ENCODE peak calls at places on chromosomes 4 and X, in ten cellular contexts. P, J, R, W, Y, G, X, H, E and O are unnamed samples.

GRCh38 chr4:154491731-154492249 is at the start of gene DCHS2:
- DNase-seq in P (no peak), J (no peak), R (no peak), W (peak; percentile 78), Y (peak; percentile 24), G (peak; percentile 2), X (peak; percentile 56), H (peak; percentile 28), E (peak; percentile 83), O (peak; percentile 64)

GRCh38 chrX:139203681-139204575 is 326.6 kb upstream of the F9 start:
- DNase-seq in P (peak; percentile 45), J (no peak), R (no peak), W (no peak), Y (no peak), G (peak; percentile 61), X (no peak), H (peak; percentile 53), E (no peak), O (peak; percentile 18)

GRCh38 chr4:82998898-82999297 is 11.7 kb downstream of the LIN54 start:
- DNase-seq in P (no peak), J (no peak), R (no peak), W (no peak), Y (no peak), G (no peak), X (no peak), H (no peak), E (no peak), O (no peak)

GRCh38 chr4:56129431-56129861 is 180.7 kb downstream of the CEP135 start:
- DNase-seq in P (peak; percentile 55), J (peak; percentile 6), R (no peak), W (no peak), Y (peak; percentile 56), G (no peak), X (no peak), H (no peak), E (peak; percentile 77), O (peak; percentile 5)

GRCh38 chr4:139761461-139761860 is 95.8 kb downstream of the MGST2 start:
- DNase-seq in P (no peak), J (no peak), R (peak; percentile 32), W (no peak), Y (peak; percentile 82), G (peak; percentile 49), X (no peak), H (no peak), E (no peak), O (no peak)

GRCh38 chr4:41144812-41145211 is 69.5 kb downstream of the APBB2 start:
- DNase-seq in P (no peak), J (no peak), R (peak; percentile 37), W (no peak), Y (peak; percentile 44), G (no peak), X (no peak), H (no peak), E (no peak), O (no peak)

GRCh38 chrX:41824551-41824950 is 98.8 kb downstream of the CASK start:
- DNase-seq in P (no peak), J (no peak), R (peak; percentile 53), W (no peak), Y (no peak), G (no peak), X (no peak), H (no peak), E (no peak), O (no peak)

GRCh38 chrX:130330706-130331105 is 9.0 kb upstream of the SLC25A14 start:
- DNase-seq in P (peak; percentile 60), J (peak; percentile 55), R (peak; percentile 52), W (no peak), Y (peak; percentile 43), G (peak; percentile 53), X (no peak), H (peak; percentile 22), E (peak; percentile 84), O (peak; percentile 56)

GRCh38 chrX:115892787-115893671 is 277.5 kb upstream of the AGTR2 start:
- DNase-seq in P (no peak), J (no peak), R (peak; percentile 28), W (peak; percentile 80), Y (peak; percentile 73), G (peak; percentile 52), X (no peak), H (no peak), E (peak; percentile 68), O (peak; percentile 4)

GRCh38 chr4:152696764-152697250 is 17.0 kb upstream of the TMEM154 start:
- DNase-seq in P (no peak), J (no peak), R (peak; percentile 76), W (no peak), Y (peak; percentile 63), G (no peak), X (no peak), H (peak; percentile 12), E (no peak), O (peak; percentile 84)

GRCh38 chrX:69493193-69493592 is 10.9 kb upstream of the NALF2 start:
- DNase-seq in P (no peak), J (peak; percentile 31), R (peak; percentile 10), W (no peak), Y (peak; percentile 44), G (peak; percentile 30), X (no peak), H (peak; percentile 51), E (peak; percentile 61), O (no peak)

GRCh38 chr4:148081267-148081666 is 349.4 kb downstream of the ARHGAP10 start:
- DNase-seq in P (no peak), J (no peak), R (no peak), W (no peak), Y (no peak), G (no peak), X (no peak), H (no peak), E (no peak), O (no peak)

GRCh38 chrX:9339603-9340569 is 125.0 kb upstream of the TBL1X start:
- DNase-seq in P (no peak), J (peak; percentile 10), R (no peak), W (peak; percentile 71), Y (no peak), G (peak; percentile 49), X (peak; percentile 24), H (no peak), E (no peak), O (no peak)

GRCh38 chr4:64564126-64564525 is 154.9 kb upstream of the TECRL start:
- DNase-seq in P (no peak), J (no peak), R (no peak), W (no peak), Y (no peak), G (no peak), X (no peak), H (no peak), E (no peak), O (no peak)

GRCh38 chr4:127828121-127828520 is 46.0 kb downstream of the HSPA4L start:
- DNase-seq in P (no peak), J (no peak), R (no peak), W (no peak), Y (no peak), G (peak; percentile 91), X (no peak), H (no peak), E (no peak), O (no peak)

GRCh38 chr4:66741081-66741480 is 804.2 kb downstream of the CENPC start:
- DNase-seq in P (no peak), J (no peak), R (peak; percentile 32), W (no peak), Y (no peak), G (no peak), X (no peak), H (no peak), E (no peak), O (no peak)
- TF ChIP-seq CTCF in P (no peak), J (no peak), R (no peak), W (no peak), Y (no peak), G (no peak), X (no peak), H (no peak), E (no peak), O (no peak)

GRCh38 chr4:134934036-134934806 is 732.6 kb upstream of the PABPC4L start:
- DNase-seq in P (no peak), J (peak; percentile 28), R (no peak), W (no peak), Y (no peak), G (no peak), X (no peak), H (no peak), E (no peak), O (no peak)

GRCh38 chr4:134936014-134936413 is 734.4 kb upstream of the PABPC4L start:
- DNase-seq in P (no peak), J (no peak), R (no peak), W (no peak), Y (no peak), G (no peak), X (no peak), H (no peak), E (no peak), O (no peak)

DNA sequence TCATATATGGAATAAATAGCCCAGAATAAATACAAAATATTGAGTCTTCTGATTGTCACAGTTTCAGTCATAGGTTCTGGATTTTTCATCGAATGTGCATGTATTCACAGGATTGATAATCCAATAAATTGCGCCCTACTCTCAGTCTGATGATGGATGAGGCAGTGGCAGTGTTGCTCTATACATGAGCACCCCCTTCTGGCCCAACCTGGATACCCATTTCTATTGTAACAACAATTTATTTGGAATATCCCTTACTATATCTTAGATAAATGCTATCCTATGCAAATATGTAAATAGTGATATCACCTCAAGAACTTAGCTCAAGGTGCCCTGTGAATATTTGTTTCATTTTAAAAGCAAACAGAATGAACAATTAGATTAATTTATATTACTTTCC is 733.7 kb upstream of the PABPC4L start:
- DNase-seq in P (no peak), J (peak; percentile 50), R (peak; percentile 7), W (no peak), Y (no peak), G (peak; percentile 26), X (no peak), H (peak; percentile 37), E (no peak), O (no peak)
- TF ChIP-seq CTCF in P (no peak), J (peak; percentile 69), R (no peak), W (no peak), Y (peak; percentile 54), G (peak; percentile 59), X (peak; percentile 50), H (peak; percentile 61), E (peak; percentile 89), O (no peak)

GRCh38 chrX:12497832-12498591 is 293.2 kb upstream of the PRPS2 start:
- DNase-seq in P (no peak), J (peak; percentile 18), R (no peak), W (no peak), Y (no peak), G (peak; percentile 33), X (no peak), H (peak; percentile 2), E (peak; percentile 54), O (peak; percentile 11)
- TF ChIP-seq CTCF in P (peak; percentile 8), J (peak; percentile 57), R (peak; percentile 22), W (no peak), Y (peak; percentile 51), G (peak; percentile 57), X (peak; percentile 29), H (peak; percentile 41), E (peak; percentile 71), O (peak; percentile 3)

DNA sequence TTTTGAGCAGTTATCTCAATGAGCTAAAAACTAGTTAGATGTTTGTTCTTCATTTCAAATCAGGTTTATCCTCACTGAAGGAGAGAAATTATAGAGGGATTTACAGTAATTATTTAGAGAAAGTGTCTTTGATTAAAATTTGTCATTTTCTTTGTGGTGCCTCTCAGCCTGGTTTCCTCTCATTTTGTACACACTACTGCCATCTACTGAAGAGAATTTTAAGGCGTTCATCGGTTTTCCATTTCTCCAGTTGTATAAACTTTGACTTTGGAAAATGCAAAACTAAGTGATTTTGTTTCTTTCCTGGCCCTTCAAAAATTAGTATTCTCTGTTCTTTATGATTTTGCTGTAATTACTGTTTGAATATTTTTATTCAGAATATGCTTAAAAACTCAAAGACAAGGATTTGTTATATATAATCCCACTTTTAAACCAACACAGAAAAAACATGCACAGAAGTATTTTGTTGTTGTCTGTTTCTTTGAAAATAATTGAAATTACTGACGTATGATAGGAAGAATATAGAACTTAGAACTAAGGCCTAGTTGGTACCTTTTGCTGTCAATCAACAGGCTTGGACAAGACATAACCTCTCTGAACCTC is 34.4 kb upstream of the ANXA3 start:
- DNase-seq in P (no peak), J (no peak), R (peak; percentile 63), W (no peak), Y (peak; percentile 11), G (peak; percentile 15), X (no peak), H (no peak), E (no peak), O (no peak)
- TF ChIP-seq CTCF in P (peak; percentile 57), J (peak; percentile 65), R (peak; percentile 56), W (no peak), Y (peak; percentile 65), G (peak; percentile 55), X (peak; percentile 75), H (peak; percentile 86), E (peak; percentile 80), O (no peak)